ENCODE peak calls at places on chromosomes 2 and 18, in six cellular contexts. S is GM23338, K is PC-3, U is colonic mucosa, P is aorta, X is cardiac muscle cell. L is an unnamed sample.

GRCh38 chr2:44450806-44451205 is 89.1 kb downstream of the CAMKMT start:
- DNase-seq in K (no peak), P (no peak), S (no peak), U (no peak), X (peak; percentile 21), L (no peak)

GRCh38 chr2:205658572-205658971 is 23.7 kb upstream of the NRP2 start:
- DNase-seq in X (no peak), U (no peak), P (no peak), K (no peak), S (no peak), L (no peak)

GRCh38 chr2:105861198-105861597 is 116.5 kb downstream of the NCK2 start:
- DNase-seq in K (no peak), S (no peak), U (no peak), X (no peak), P (peak; percentile 30), L (peak; percentile 16)

GRCh38 chr2:215825709-215826108 is 187.6 kb downstream of the MREG start:
- DNase-seq in P (no peak), S (no peak), X (peak; percentile 38), K (no peak), U (no peak), L (no peak)

GRCh38 chr2:85886585-85886984 is 2.2 kb downstream of the ST3GAL5 start:
- DNase-seq in X (peak; percentile 86), S (no peak), K (peak; percentile 56), P (peak; percentile 90), U (peak; percentile 59), L (peak; percentile 27)

GRCh38 chr2:168964251-168964807 is 63.2 kb downstream of the G6PC2 start:
- DNase-seq in X (no peak), P (no peak), K (peak; percentile 73), S (no peak), U (no peak), L (no peak)

GRCh38 chr18:5294618-5295230 is 802 bp downstream of the ZBTB14 start:
- DNase-seq in S (peak; percentile 72), U (peak; percentile 65), P (peak; percentile 86), X (peak; percentile 64), K (peak; percentile 46), L (peak; percentile 82)

GRCh38 chr2:127083819-127084503 is 23.0 kb downstream of the BIN1 start:
- DNase-seq in P (peak; percentile 86), U (peak; percentile 64), K (peak; percentile 37), S (no peak), X (peak; percentile 98), L (no peak)

GRCh38 chr2:230226090-230226551 is 585 bp downstream of the SP140 start:
- DNase-seq in X (no peak), S (no peak), P (no peak), K (no peak), U (no peak), L (peak; percentile 61)

GRCh38 chr2:226798422-226799210 is 1.0 kb downstream of the IRS1 start:
- DNase-seq in P (no peak), S (peak; percentile 75), X (peak; percentile 55), U (peak; percentile 72), K (peak; percentile 18), L (peak; percentile 23)

GRCh38 chr18:9191658-9192256 is 55.2 kb downstream of the ANKRD12 start:
- DNase-seq in P (no peak), U (no peak), S (no peak), K (no peak), X (no peak), L (no peak)

GRCh38 chr18:12597775-12598174 is 60.1 kb downstream of the SPIRE1 start:
- DNase-seq in U (no peak), K (peak; percentile 86), X (peak; percentile 89), S (no peak), P (no peak), L (no peak)

GRCh38 chr2:208586516-208586915 is 179.9 kb downstream of the PTH2R start:
- DNase-seq in S (no peak), X (no peak), U (no peak), P (no peak), K (no peak), L (no peak)

GRCh38 chr2:50556934-50557575 is 474.9 kb downstream of the NRXN1 start:
- DNase-seq in S (no peak), U (no peak), P (no peak), X (peak; percentile 84), K (no peak), L (no peak)

GRCh38 chr2:178796079-178796677 is 11.0 kb downstream of the TTN start:
- DNase-seq in P (no peak), X (peak; percentile 70), K (peak; percentile 82), U (no peak), S (peak; percentile 48), L (peak; percentile 64)

GRCh38 chr2:221572821-221573429 is 821 bp upstream of the EPHA4 start:
- DNase-seq in X (peak; percentile 66), P (peak; percentile 73), S (peak; percentile 50), U (peak; percentile 61), K (peak; percentile 32), L (no peak)

GRCh38 chr18:33282709-33283333 is 157.7 kb downstream of the CCDC178 start:
- DNase-seq in U (no peak), S (no peak), P (no peak), X (no peak), K (no peak), L (no peak)

GRCh38 chr2:182445566-182445965 is 18.7 kb upstream of the PDE1A start:
- DNase-seq in S (no peak), P (no peak), U (no peak), X (peak; percentile 26), K (no peak), L (no peak)

GRCh38 chr2:141331127-141331526 is 799.7 kb downstream of the LRP1B start:
- DNase-seq in X (peak; percentile 65), P (no peak), S (no peak), U (no peak), K (peak; percentile 78), L (no peak)

GRCh38 chr18:55328301-55328700 is 259.7 kb downstream of the TCF4 start:
- DNase-seq in X (peak; percentile 66), P (no peak), K (no peak), U (no peak), S (no peak), L (no peak)

GRCh38 chr2:29420999-29421856 is 306.0 kb downstream of the CLIP4 start:
- DNase-seq in S (no peak), P (no peak), X (peak; percentile 14), U (no peak), K (no peak), L (no peak)

DNA sequence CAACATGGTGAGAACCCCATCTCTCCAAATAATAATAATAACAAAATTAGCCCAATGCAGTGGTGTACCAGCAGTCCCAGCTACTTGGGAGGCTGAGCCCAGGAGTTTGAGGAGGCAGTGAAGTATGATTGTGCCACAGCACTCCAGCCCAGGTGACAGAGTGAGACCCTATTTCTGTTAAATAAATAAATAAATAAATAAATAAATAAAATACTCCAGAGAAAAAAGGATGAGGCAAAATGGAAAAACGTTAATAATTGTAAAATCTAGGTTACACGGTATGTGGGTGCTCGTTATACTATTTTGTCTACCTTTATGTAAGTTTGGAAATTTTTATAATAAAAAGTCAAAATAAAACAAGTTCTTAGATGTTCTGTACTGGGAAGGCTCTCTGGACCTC is 8.6 kb upstream of the EMX1 start:
- DNase-seq in X (no peak), P (no peak), U (no peak), K (no peak), S (no peak), L (no peak)
- H3K27me3 ChIP-seq in X (peaks cover 100% of the 10 kb centered on the region), P (no peaks in the 10 kb centered on the region), U (peaks cover 29% of the 10 kb centered on the region), K (peaks cover 60% of the 10 kb centered on the region), S (peaks cover 88% of the 10 kb centered on the region), L (peaks cover 40% of the 10 kb centered on the region)

GRCh38 chr2:100929142-100929541 is 72.9 kb upstream of the RPL31 start:
- DNase-seq in X (no peak), K (no peak), U (no peak), P (no peak), S (no peak), L (no peak)
- H3K4me3 ChIP-seq in X (no peak overlapping the region), K (no peak overlapping the region), U (no peak overlapping the region), P (no peak overlapping the region), S (no peak overlapping the region), L (no peak overlapping the region)

DNA sequence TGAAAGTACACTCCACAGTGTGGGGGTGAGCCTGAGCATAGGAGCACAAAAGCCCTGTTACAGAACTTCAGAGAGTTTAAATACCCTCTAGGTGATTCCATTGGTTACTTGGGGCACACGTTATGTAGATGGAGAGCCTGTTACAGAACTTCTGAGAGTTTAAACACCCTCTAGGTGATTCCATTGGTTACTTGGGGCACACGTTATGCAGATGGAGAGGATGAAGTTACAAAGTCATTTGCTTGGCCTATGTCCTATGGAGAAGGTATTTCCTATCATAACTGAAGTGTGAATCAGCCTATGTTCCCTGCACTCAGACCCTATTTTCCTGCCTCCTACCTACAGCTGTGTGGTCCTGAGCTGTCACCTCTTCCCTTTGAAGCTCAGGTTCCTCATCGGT is 3.8 kb upstream of the CAPN10 start:
- DNase-seq in S (no peak), U (no peak), P (no peak), X (no peak), K (no peak), L (no peak)
- H3K27ac ChIP-seq in S (no peak overlapping the region), U (no peak overlapping the region), P (no peak overlapping the region), X (no peak overlapping the region), K (no peak overlapping the region), L (no peak overlapping the region)

GRCh38 chr2:26974352-26974751 is 3.9 kb downstream of the MAPRE3 start:
- DNase-seq in U (no peak), K (no peak), S (no peak), P (no peak), X (no peak), L (no peak)
- H3K27me3 ChIP-seq in U (no peaks in the 10 kb centered on the region), K (no peaks in the 10 kb centered on the region), S (peaks cover 18% of the 10 kb centered on the region), P (no peaks in the 10 kb centered on the region), X (peaks cover under 1% of the 10 kb centered on the region), L (peaks cover 13% of the 10 kb centered on the region)

L was measured in CD4-positive, CD25-positive, alpha-beta regulatory T cell.